ENCODE peak calls at places on chromosomes 2 and 18, in six cellular contexts. R, O, J, Q, F and H are unnamed samples.

GRCh38 chr18:54616220-54616848 is 25.3 kb downstream of the DYNAP start:
- DNase-seq in R (no peak), O (no peak), J (no peak), Q (no peak), F (no peak), H (no peak)

GRCh38 chr2:233988581-233988980 is 61.9 kb upstream of the SPP2 start:
- DNase-seq in R (no peak), O (no peak), J (no peak), Q (no peak), F (no peak), H (no peak)

GRCh38 chr2:232672581-232672980 is 24.6 kb upstream of the GIGYF2 start:
- DNase-seq in R (peak; percentile 21), O (no peak), J (no peak), Q (no peak), F (no peak), H (no peak)

GRCh38 chr2:29063646-29064372 is 10.5 kb downstream of the PCARE start:
- DNase-seq in R (peak; percentile 47), O (peak; percentile 74), J (no peak), Q (peak; percentile 68), F (peak; percentile 68), H (no peak)

GRCh38 chr2:25378731-25379490 is 37.2 kb upstream of the DNMT3A start:
- DNase-seq in R (no peak), O (peak; percentile 12), J (no peak), Q (no peak), F (no peak), H (no peak)

GRCh38 chr2:190250421-190250820 is 69.2 kb downstream of the HIBCH start:
- DNase-seq in R (no peak), O (no peak), J (no peak), Q (no peak), F (no peak), H (no peak)

GRCh38 chr2:148251993-148252392 is 231.1 kb downstream of the MBD5 start:
- DNase-seq in R (no peak), O (no peak), J (no peak), Q (no peak), F (no peak), H (no peak)

GRCh38 chr2:197498937-197499593 is 575 bp downstream of the HSPD1 start:
- DNase-seq in R (peak; percentile 74), O (peak; percentile 47), J (peak; percentile 46), Q (peak; percentile 85), F (peak; percentile 42), H (peak; percentile 93)

GRCh38 chr2:106270471-106270891 is 76.4 kb upstream of the UXS1 start:
- DNase-seq in R (no peak), O (no peak), J (no peak), Q (no peak), F (no peak), H (peak; percentile 60)

GRCh38 chr2:231370749-231371429 is 24.6 kb upstream of the B3GNT7 start:
- DNase-seq in R (no peak), O (no peak), J (no peak), Q (peak; percentile 78), F (no peak), H (no peak)

GRCh38 chr2:231372326-231372725 is 23.2 kb upstream of the B3GNT7 start:
- DNase-seq in R (no peak), O (no peak), J (no peak), Q (no peak), F (no peak), H (no peak)

GRCh38 chr2:231371430-231372054 is 24.0 kb upstream of the B3GNT7 start:
- DNase-seq in R (no peak), O (no peak), J (no peak), Q (no peak), F (no peak), H (no peak)

GRCh38 chr2:231369580-231370428 is 25.7 kb upstream of the B3GNT7 start:
- DNase-seq in R (no peak), O (no peak), J (peak; percentile 60), Q (no peak), F (no peak), H (no peak)

GRCh38 chr2:231370429-231370748 is 25.1 kb upstream of the B3GNT7 start:
- DNase-seq in R (no peak), O (no peak), J (no peak), Q (no peak), F (no peak), H (no peak)
- H3K4me3 ChIP-seq in R (no peak overlapping the region), O (no peak overlapping the region), J (no peak overlapping the region), Q (no peak overlapping the region), F (no peak overlapping the region), H (no peak overlapping the region)

GRCh38 chr2:141611143-141611571 is 519.7 kb downstream of the LRP1B start:
- DNase-seq in R (no peak), O (peak; percentile 27), J (no peak), Q (peak; percentile 55), F (peak; percentile 15), H (no peak)
- H3K4me3 ChIP-seq in R (no peak overlapping the region), O (no peak overlapping the region), J (no peak overlapping the region), Q (peak overlapping the region; percentile 29), F (no peak overlapping the region), H (no peak overlapping the region)

GRCh38 chr2:206260427-206261012 is 13.9 kb upstream of the ZDBF2 start:
- DNase-seq in R (no peak), O (no peak), J (no peak), Q (no peak), F (peak; percentile 10), H (no peak)

GRCh38 chr2:206267567-206267966 is 6.9 kb upstream of the ZDBF2 start:
- DNase-seq in R (no peak), O (no peak), J (no peak), Q (no peak), F (no peak), H (no peak)

GRCh38 chr2:206266130-206267125 is 8.0 kb upstream of the ZDBF2 start:
- DNase-seq in R (no peak), O (no peak), J (no peak), Q (no peak), F (no peak), H (no peak)

GRCh38 chr2:206259615-206260426 is 14.6 kb upstream of the ZDBF2 start:
- DNase-seq in R (no peak), O (no peak), J (no peak), Q (no peak), F (no peak), H (peak; percentile 75)

GRCh38 chr2:206263959-206264603 is 10.4 kb upstream of the ZDBF2 start:
- DNase-seq in R (no peak), O (no peak), J (no peak), Q (no peak), F (no peak), H (no peak)
- H3K4me3 ChIP-seq in R (no peak overlapping the region), O (no peak overlapping the region), J (no peak overlapping the region), Q (no peak overlapping the region), F (no peak overlapping the region), H (no peak overlapping the region)

DNA sequence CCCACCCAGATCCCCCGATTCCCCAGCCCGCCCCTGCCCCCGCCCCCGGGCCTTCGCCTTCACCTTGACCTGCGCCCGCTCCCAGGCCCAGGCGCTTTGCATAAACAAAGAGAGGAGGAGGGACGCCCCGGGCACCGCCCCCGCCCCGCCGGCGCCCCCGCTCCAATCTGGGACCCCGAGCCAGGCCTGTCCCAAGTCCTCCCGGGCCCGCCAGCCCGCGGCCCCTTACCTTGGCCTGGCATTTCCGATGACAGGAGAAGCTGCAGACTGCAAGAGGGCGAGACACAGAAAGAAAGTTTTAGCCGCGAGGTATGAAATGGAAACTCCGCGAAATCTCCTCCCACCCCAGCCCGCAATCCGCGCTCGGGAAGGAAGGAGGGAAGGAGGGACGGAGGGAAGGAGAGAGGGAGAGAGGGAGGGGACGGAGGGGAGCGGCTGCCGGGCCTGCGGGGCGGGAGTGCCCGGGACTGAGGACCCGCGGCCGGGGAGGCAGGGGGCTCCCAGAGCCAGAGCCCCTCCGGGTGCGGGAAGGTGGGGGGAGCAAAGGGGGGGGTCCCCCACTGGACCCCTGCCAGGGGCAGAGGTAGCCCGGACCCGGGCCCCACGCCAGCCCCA is 24.2 kb downstream of the TNS1 start:
- DNase-seq in R (no peak), O (no peak), J (no peak), Q (peak; percentile 50), F (no peak), H (no peak)
- H3K4me3 ChIP-seq in R (peak overlapping the region; percentile 10), O (peak overlapping the region; percentile 17), J (peak overlapping the region; percentile 73), Q (peak overlapping the region; percentile 57), F (peak overlapping the region; percentile 16), H (peak overlapping the region; percentile 67)

GRCh38 chr2:44944102-44944951 is 2.8 kb downstream of the SIX3 start:
- DNase-seq in R (peak; percentile 4), O (no peak), J (no peak), Q (peak; percentile 61), F (no peak), H (no peak)
- H3K4me3 ChIP-seq in R (no peak overlapping the region), O (no peak overlapping the region), J (peak overlapping the region; percentile 39), Q (peak overlapping the region; percentile 96), F (no peak overlapping the region), H (peak overlapping the region; percentile 33)

GRCh38 chr2:96470636-96471035 is 34.5 kb downstream of the NEURL3 start:
- DNase-seq in R (peak; percentile 72), O (no peak), J (peak; percentile 41), Q (peak; percentile 78), F (peak; percentile 8), H (no peak)
- H3K4me3 ChIP-seq in R (no peak overlapping the region), O (no peak overlapping the region), J (peak overlapping the region; percentile 53), Q (peak overlapping the region; percentile 27), F (no peak overlapping the region), H (peak overlapping the region; percentile 12)

GRCh38 chr2:64765160-64765805 is 111.6 kb upstream of the SERTAD2 start:
- DNase-seq in R (no peak), O (no peak), J (no peak), Q (no peak), F (no peak), H (no peak)

GRCh38 chr2:64766841-64767669 is 113.3 kb upstream of the SERTAD2 start:
- DNase-seq in R (no peak), O (peak; percentile 57), J (no peak), Q (peak; percentile 18), F (peak; percentile 53), H (no peak)

GRCh38 chr2:64760131-64760530 is 106.4 kb upstream of the SERTAD2 start:
- DNase-seq in R (no peak), O (no peak), J (no peak), Q (no peak), F (no peak), H (no peak)

GRCh38 chr2:64767670-64768425 is 114.1 kb upstream of the SERTAD2 start:
- DNase-seq in R (peak; percentile 91), O (peak; percentile 92), J (peak; percentile 91), Q (peak; percentile 93), F (peak; percentile 89), H (peak; percentile 96)

DNA sequence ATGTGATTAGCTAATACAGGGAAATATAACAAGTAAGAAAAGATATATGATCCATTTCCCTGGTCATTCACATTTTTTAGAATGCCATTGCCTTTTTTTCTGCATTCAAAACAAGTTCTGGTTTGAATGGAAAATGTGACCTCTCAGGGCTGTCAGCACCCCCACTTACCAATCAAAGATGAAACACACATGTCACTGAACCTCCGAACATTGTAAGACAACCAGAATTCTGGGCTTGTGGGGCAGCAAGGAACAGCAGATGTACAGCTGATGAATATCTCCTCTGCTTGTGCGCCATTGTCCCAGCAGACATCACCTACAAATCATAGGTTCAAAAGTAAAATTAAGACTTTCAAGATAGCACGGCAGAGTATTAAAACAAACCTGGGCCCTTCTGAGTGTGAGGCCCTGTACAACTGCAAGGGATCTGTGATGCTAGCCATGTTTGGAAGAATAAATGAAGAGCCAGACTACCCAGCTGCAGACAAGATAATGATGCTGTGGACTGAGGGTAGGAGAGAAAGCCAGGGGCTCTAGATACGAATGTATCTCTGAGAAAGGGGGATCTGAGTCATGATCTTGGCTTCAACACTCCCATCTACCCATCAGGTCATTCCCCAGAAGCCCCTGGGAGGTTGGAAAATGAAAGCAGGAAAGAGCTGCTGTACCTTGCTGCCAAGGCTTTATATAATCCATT is 108.7 kb upstream of the SERTAD2 start:
- DNase-seq in R (no peak), O (no peak), J (no peak), Q (no peak), F (no peak), H (no peak)
- H3K4me3 ChIP-seq in R (no peak overlapping the region), O (no peak overlapping the region), J (no peak overlapping the region), Q (no peak overlapping the region), F (no peak overlapping the region), H (no peak overlapping the region)

GRCh38 chr2:181690851-181691250 is 10.5 kb upstream of the NEUROD1 start:
- DNase-seq in R (no peak), O (no peak), J (no peak), Q (no peak), F (no peak), H (no peak)
- H3K4me3 ChIP-seq in R (no peak overlapping the region), O (no peak overlapping the region), J (no peak overlapping the region), Q (no peak overlapping the region), F (no peak overlapping the region), H (no peak overlapping the region)